ENCODE peak calls at places on chromosomes 4 and X, in four cellular contexts. F is K562, J is HCT116, S is H1. W is an unnamed sample.

GRCh38 chrX:16061296-16061695 is 62.1 kb upstream of the GRPR start:
- DNase-seq in F (no peak), J (no peak), S (no peak), W (no peak)

GRCh38 chr4:89914609-89915008 is 20.0 kb downstream of the MMRN1 start:
- DNase-seq in F (no peak), J (no peak), S (no peak), W (no peak)

GRCh38 chr4:112853662-112854256 is 195.7 kb upstream of the ANK2 start:
- DNase-seq in F (no peak), J (no peak), S (no peak), W (no peak)

GRCh38 chr4:1379801-1380331 is 26.4 kb downstream of the NKX1-1 start:
- DNase-seq in F (no peak), J (no peak), S (no peak), W (no peak)

GRCh38 chrX:44060221-44060620 is 87.0 kb upstream of the NDP start:
- DNase-seq in F (no peak), J (no peak), S (no peak), W (no peak)

GRCh38 chr4:140296335-140296753 is 77.1 kb upstream of the SCOC start:
- DNase-seq in F (no peak), J (peak), S (no peak), W (no peak)

GRCh38 chr4:174592985-174593335 is 70.7 kb upstream of the HPGD start:
- DNase-seq in F (peak), J (no peak), S (no peak), W (no peak)

GRCh38 chr4:88522702-88523324 is 763 bp downstream of the PYURF start:
- DNase-seq in F (peak), J (no peak), S (no peak), W (no peak)

GRCh38 chr4:2042207-2042946 is 16.8 kb upstream of the NAT8L start:
- DNase-seq in F (peak), J (no peak), S (no peak), W (no peak)

GRCh38 chrX:45344597-45344996 is 143.9 kb upstream of the DIPK2B start:
- DNase-seq in F (no peak), J (no peak), S (no peak), W (no peak)

GRCh38 chrX:12223650-12224049 is 85.4 kb downstream of the FRMPD4 start:
- DNase-seq in F (no peak), J (no peak), S (no peak), W (no peak)

GRCh38 chr4:32417113-32417704 is 1697.0 kb downstream of the PCDH7 start:
- DNase-seq in F (no peak), J (no peak), S (no peak), W (no peak)

GRCh38 chr4:188154668-188155423 is 15.6 kb downstream of the TRIML1 start:
- DNase-seq in F (no peak), J (no peak), S (no peak), W (no peak)

GRCh38 chr4:119016636-119017035 is 119.0 kb upstream of the MYOZ2 start:
- DNase-seq in F (no peak), J (no peak), S (no peak), W (no peak)

GRCh38 chr4:8015512-8015911 is 75.9 kb upstream of the AFAP1 start:
- DNase-seq in F (peak), J (no peak), S (no peak), W (no peak)

GRCh38 chr4:33072340-33073089 is 2352.3 kb downstream of the PCDH7 start:
- DNase-seq in F (no peak), J (no peak), S (no peak), W (no peak)

GRCh38 chr4:105797225-105797624 is 88.6 kb downstream of the GSTCD start:
- DNase-seq in F (no peak), J (no peak), S (no peak), W (no peak)

GRCh38 chrX:107733686-107734085 is 41.9 kb downstream of the TSC22D3 start:
- DNase-seq in F (no peak), J (no peak), S (no peak), W (no peak)

GRCh38 chr4:162131256-162131655 is 32.5 kb downstream of the FSTL5 start:
- DNase-seq in F (no peak), J (no peak), S (no peak), W (no peak)

GRCh38 chrX:48956728-48957414 is 536 bp downstream of the OTUD5 start:
- DNase-seq in F (no peak), J (no peak), S (no peak), W (no peak)
- TF ChIP-seq EGR1 in F (peak), J (no peak), S (no peak), W (no peak)

GRCh38 chr4:43846111-43846587 is 602.5 kb downstream of the KCTD8 start:
- DNase-seq in F (no peak), J (no peak), S (no peak), W (no peak)
- TF ChIP-seq EGR1 in F (no peak), J (no peak), S (no peak), W (no peak)

GRCh38 chr4:186852078-186852420 is 128.4 kb upstream of the FAT1 start:
- DNase-seq in F (no peak), J (no peak), S (no peak), W (no peak)
- TF ChIP-seq EGR1 in F (no peak), J (no peak), S (no peak), W (no peak)

GRCh38 chrX:49309401-49309981 is 6.0 kb downstream of the GAGE10 start:
- DNase-seq in F (no peak), J (no peak), S (peak), W (no peak)
- TF ChIP-seq EGR1 in F (no peak), J (no peak), S (peak), W (no peak)

GRCh38 chr4:38384962-38385285 is 279.1 kb upstream of the KLF3 start:
- DNase-seq in F (no peak), J (no peak), S (no peak), W (no peak)
- TF ChIP-seq EGR1 in F (no peak), J (no peak), S (no peak), W (no peak)

W was measured in GM12878.